ENCODE peak calls at places on chromosomes 12 and 14, in ten cellular contexts. S, I, Z, P, W, G, T, J, B and E are unnamed samples.
A peak's percentile ranks its signal among the peaks of the same experiment; 100 is the strongest.

GRCh38 chr12:120079352-120080042 is 37.1 kb downstream of the RAB35 start:
- DNase-seq in S (no peak), I (no peak), Z (no peak), P (no peak), W (no peak), G (no peak), T (no peak), J (no peak), B (no peak), E (no peak)

GRCh38 chr12:45727994-45728624 is 1.4 kb upstream of the ARID2 start:
- DNase-seq in S (no peak), I (no peak), Z (no peak), P (no peak), W (no peak), G (no peak), T (no peak), J (no peak), B (no peak), E (no peak)

GRCh38 chr14:36649872-36650650 is 11.6 kb upstream of the PAX9 start:
- DNase-seq in S (no peak), I (no peak), Z (no peak), P (no peak), W (no peak), G (no peak), T (no peak), J (no peak), B (no peak), E (no peak)

GRCh38 chr12:236445-236844 is 22.5 kb upstream of the SLC6A12 start:
- DNase-seq in S (no peak), I (no peak), Z (no peak), P (no peak), W (no peak), G (no peak), T (no peak), J (no peak), B (no peak), E (no peak)

GRCh38 chr12:71865166-71865713 is 25.7 kb downstream of the TBC1D15 start:
- DNase-seq in S (peak; percentile 17), I (no peak), Z (no peak), P (peak; percentile 95), W (no peak), G (no peak), T (no peak), J (no peak), B (peak; percentile 91), E (peak; percentile 81)

GRCh38 chr12:9049520-9050133 is 60.3 kb downstream of the KLRG1 start:
- DNase-seq in S (no peak), I (peak; percentile 59), Z (no peak), P (peak; percentile 76), W (no peak), G (peak; percentile 67), T (no peak), J (no peak), B (no peak), E (no peak)

GRCh38 chr12:104360988-104361707 is 57.6 kb downstream of the EID3 start:
- DNase-seq in S (no peak), I (no peak), Z (no peak), P (no peak), W (no peak), G (peak; percentile 46), T (no peak), J (no peak), B (no peak), E (no peak)

GRCh38 chr14:22448035-22448904 is 140.8 kb downstream of the DAD1 start:
- DNase-seq in S (no peak), I (peak; percentile 86), Z (no peak), P (no peak), W (no peak), G (no peak), T (no peak), J (peak; percentile 49), B (no peak), E (no peak)

GRCh38 chr14:27528328-27528727 is 930.5 kb upstream of the NOVA1 start:
- DNase-seq in S (no peak), I (no peak), Z (no peak), P (no peak), W (peak; percentile 11), G (peak; percentile 44), T (no peak), J (no peak), B (no peak), E (peak; percentile 19)

GRCh38 chr12:81759215-81759991 is at the start of gene PPFIA2:
- DNase-seq in S (peak; percentile 17), I (no peak), Z (peak; percentile 60), P (peak; percentile 61), W (no peak), G (peak; percentile 35), T (no peak), J (no peak), B (no peak), E (no peak)

GRCh38 chr12:71216725-71217579 is 59.2 kb upstream of the TSPAN8 start:
- DNase-seq in S (no peak), I (peak; percentile 32), Z (no peak), P (peak; percentile 58), W (no peak), G (peak; percentile 41), T (no peak), J (no peak), B (no peak), E (no peak)

GRCh38 chr14:95062946-95063345 is 94.4 kb downstream of the DICER1 start:
- DNase-seq in S (no peak), I (no peak), Z (no peak), P (no peak), W (no peak), G (no peak), T (no peak), J (no peak), B (no peak), E (no peak)

GRCh38 chr12:48032597-48032996 is 28.3 kb upstream of the COL2A1 start:
- DNase-seq in S (no peak), I (no peak), Z (no peak), P (peak; percentile 24), W (no peak), G (no peak), T (no peak), J (no peak), B (no peak), E (no peak)

GRCh38 chr14:24481622-24482324 is 26.3 kb downstream of the CMA1 start:
- DNase-seq in S (peak; percentile 17), I (peak; percentile 82), Z (peak; percentile 89), P (peak; percentile 49), W (peak; percentile 84), G (peak; percentile 46), T (no peak), J (peak; percentile 29), B (no peak), E (no peak)

DNA sequence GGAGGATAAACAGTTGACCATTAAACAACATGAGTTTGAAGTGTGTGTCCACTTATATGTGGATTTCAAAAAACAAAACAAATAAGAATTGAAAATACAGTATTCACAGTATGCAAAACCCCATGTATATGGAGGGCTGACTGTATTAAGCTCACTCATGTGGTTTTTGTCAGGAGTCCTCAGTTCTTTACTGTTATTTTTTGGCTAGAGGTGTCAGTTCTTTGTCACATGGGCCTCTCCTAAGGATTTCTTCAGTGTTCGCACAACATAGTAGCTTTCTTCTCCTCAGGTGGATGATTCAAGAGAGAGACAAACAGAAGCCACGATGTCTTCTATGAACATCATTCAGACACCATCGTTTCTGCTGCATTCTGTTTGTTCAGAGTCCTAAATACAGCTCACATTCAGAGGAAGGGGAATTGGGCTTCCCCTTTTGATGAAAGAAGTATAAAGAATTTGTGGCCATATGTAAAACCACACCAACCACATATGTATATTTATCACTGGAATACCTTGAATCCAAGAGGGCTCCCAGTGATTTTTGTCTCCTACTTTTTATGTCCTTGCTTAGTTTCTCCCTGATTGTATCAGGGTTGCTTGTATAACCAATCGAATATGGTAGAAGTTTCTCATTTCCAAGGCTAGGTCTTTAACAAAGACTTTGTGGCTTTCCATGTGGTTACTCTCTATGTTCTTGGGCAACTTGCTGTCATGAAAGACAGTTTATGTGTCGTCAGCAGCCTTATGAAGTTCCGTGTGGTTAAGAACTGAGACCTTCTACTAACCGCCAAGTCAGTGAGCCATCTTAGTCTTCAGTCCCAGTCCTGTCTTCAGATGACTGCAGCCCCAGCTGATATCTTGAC is 18.9 kb downstream of the MNAT1 start:
- DNase-seq in S (no peak), I (peak; percentile 94), Z (no peak), P (no peak), W (no peak), G (no peak), T (no peak), J (peak; percentile 87), B (no peak), E (no peak)
- H3K4me3 ChIP-seq in S (no peak overlapping the region), I (peak overlapping the region; percentile 8), Z (no peak overlapping the region), P (no peak overlapping the region), W (no peak overlapping the region), G (no peak overlapping the region), T (no peak overlapping the region), J (no peak overlapping the region), B (no peak overlapping the region), E (no peak overlapping the region)

GRCh38 chr14:49972199-49972671 is 79.4 kb downstream of the ARF6 start:
- DNase-seq in S (no peak), I (peak; percentile 51), Z (no peak), P (peak; percentile 92), W (no peak), G (no peak), T (no peak), J (no peak), B (no peak), E (peak; percentile 26)
- H3K4me3 ChIP-seq in S (peak overlapping the region; percentile 35), I (peak overlapping the region; percentile 37), Z (no peak overlapping the region), P (peak overlapping the region; percentile 37), W (no peak overlapping the region), G (no peak overlapping the region), T (no peak overlapping the region), J (peak overlapping the region; percentile 38), B (no peak overlapping the region), E (no peak overlapping the region)

GRCh38 chr12:96192926-96193573 is 1.1 kb upstream of the ELK3 start:
- DNase-seq in S (no peak), I (no peak), Z (no peak), P (no peak), W (no peak), G (no peak), T (no peak), J (no peak), B (no peak), E (no peak)
- H3K4me3 ChIP-seq in S (peak overlapping the region; percentile 74), I (no peak overlapping the region), Z (no peak overlapping the region), P (no peak overlapping the region), W (no peak overlapping the region), G (no peak overlapping the region), T (no peak overlapping the region), J (no peak overlapping the region), B (no peak overlapping the region), E (no peak overlapping the region)

DNA sequence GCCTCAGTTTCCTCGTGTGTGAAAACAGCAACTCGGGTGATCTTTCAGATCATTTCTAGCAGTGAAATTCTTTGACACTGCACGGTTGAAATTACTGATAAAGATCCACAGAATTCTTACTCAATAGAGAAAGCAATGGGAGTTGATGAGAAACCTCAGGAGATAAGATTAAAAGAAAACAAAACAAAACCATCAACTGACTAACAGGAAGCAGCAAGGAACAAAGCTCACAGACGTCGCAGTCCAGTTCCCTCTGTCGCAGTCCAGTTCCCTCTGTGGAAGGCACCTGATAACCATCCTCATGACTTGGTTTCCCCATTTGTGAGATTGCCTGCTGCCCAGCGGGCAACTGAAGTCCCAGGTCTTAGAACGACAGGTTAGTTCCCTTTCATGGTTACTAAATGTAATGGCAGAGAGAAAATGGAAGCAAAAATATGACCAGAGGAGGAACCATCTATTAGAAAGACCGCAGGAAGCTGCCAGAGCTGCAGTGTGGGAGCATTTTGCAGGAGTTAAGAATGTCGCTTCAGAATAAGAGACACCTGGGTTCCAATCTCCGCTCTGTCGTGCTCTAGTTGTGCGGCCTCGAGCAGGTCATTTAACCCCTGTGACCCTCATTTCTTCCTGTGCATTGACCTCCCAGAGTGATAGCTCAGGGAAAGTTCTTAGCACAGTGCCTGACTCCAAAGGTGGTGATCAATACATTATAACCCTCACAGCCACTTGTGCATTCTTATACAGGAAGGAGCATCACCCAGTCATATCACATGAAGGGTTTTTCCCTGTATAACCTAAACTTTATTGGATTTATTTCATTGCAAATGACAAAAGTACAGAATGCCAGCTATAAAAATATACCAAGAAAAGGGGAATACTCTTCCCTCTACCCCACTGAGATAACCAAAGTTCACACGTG is 5.1 kb upstream of the MED13L start:
- DNase-seq in S (no peak), I (no peak), Z (no peak), P (no peak), W (no peak), G (no peak), T (no peak), J (no peak), B (no peak), E (no peak)
- H3K4me3 ChIP-seq in S (peak overlapping the region; percentile 27), I (no peak overlapping the region), Z (no peak overlapping the region), P (no peak overlapping the region), W (no peak overlapping the region), G (no peak overlapping the region), T (no peak overlapping the region), J (no peak overlapping the region), B (no peak overlapping the region), E (no peak overlapping the region)